ENCODE peak calls at places on chromosomes 4 and X, in six cellular contexts. B, E, S, H, K and V are unnamed samples.

GRCh38 chr4:8333726-8334460 is 64.3 kb downstream of the HTRA3 start:
- DNase-seq in K (no peak), S (no peak), E (no peak), B (no peak), H (no peak), V (no peak)

GRCh38 chr4:144582975-144583374 is 63.0 kb upstream of the HHIP start:
- DNase-seq in K (no peak), S (no peak), H (no peak), E (no peak), B (no peak), V (peak)

GRCh38 chrX:7109838-7110793 is 37.4 kb upstream of the STS start:
- DNase-seq in K (no peak), E (no peak), S (no peak), H (no peak), B (no peak), V (no peak)

GRCh38 chr4:101753702-101754101 is 36.8 kb upstream of the BANK1 start:
- DNase-seq in H (no peak), S (no peak), K (no peak), E (no peak), B (no peak), V (no peak)

GRCh38 chr4:6674500-6675149 is 19.1 kb upstream of the S100P start:
- DNase-seq in K (peak), S (no peak), B (no peak), H (peak), E (peak), V (peak)

GRCh38 chr4:130131536-130131935 is 1035.6 kb downstream of the C4orf33 start:
- DNase-seq in E (no peak), K (no peak), S (no peak), H (no peak), B (no peak), V (no peak)

GRCh38 chr4:139909036-139909435 is 243.4 kb downstream of the MGST2 start:
- DNase-seq in K (no peak), E (no peak), S (no peak), H (no peak), B (no peak), V (peak)

GRCh38 chr4:184268574-184269160 is 51.0 kb upstream of the ENPP6 start:
- DNase-seq in E (no peak), S (no peak), H (no peak), K (no peak), B (no peak), V (peak)

GRCh38 chr4:185683222-185683621 is 128.8 kb downstream of the SORBS2 start:
- DNase-seq in H (no peak), K (no peak), S (no peak), B (no peak), E (no peak), V (no peak)

GRCh38 chr4:110633358-110634319 is 10.8 kb upstream of the PITX2 start:
- DNase-seq in S (no peak), H (no peak), K (no peak), E (no peak), B (no peak), V (no peak)

GRCh38 chr4:1981251-1982055 is 27.3 kb downstream of the NELFA start:
- DNase-seq in S (peak), B (no peak), E (no peak), K (no peak), H (no peak), V (no peak)

GRCh38 chr4:10089346-10089745 is 27.3 kb downstream of the WDR1 start:
- DNase-seq in S (peak), B (no peak), E (no peak), H (no peak), K (no peak), V (no peak)

GRCh38 chr4:166895771-166896170 is 338.5 kb downstream of the SPOCK3 start:
- DNase-seq in S (no peak), E (no peak), B (no peak), K (no peak), H (no peak), V (peak)

GRCh38 chrX:10041383-10041782 is 74.2 kb downstream of the CLDN34 start:
- DNase-seq in S (no peak), B (no peak), K (no peak), H (no peak), E (no peak), V (no peak)

GRCh38 chr4:94431388-94431787 is 20.4 kb upstream of the PDLIM5 start:
- DNase-seq in K (no peak), B (no peak), S (no peak), E (no peak), H (no peak), V (no peak)

GRCh38 chr4:168848977-168849687 is 160.9 kb downstream of the CBR4 start:
- DNase-seq in S (peak), H (no peak), K (no peak), B (no peak), E (no peak), V (peak)

GRCh38 chrX:78514852-78515251 is 144.3 kb downstream of the RTL3 start:
- DNase-seq in H (no peak), E (no peak), B (no peak), S (no peak), K (no peak), V (peak)

GRCh38 chr4:109429545-109429944 is 4.1 kb upstream of the SEC24B start:
- DNase-seq in S (no peak), K (no peak), B (no peak), H (no peak), E (no peak), V (no peak)

GRCh38 chrX:77415161-77415560 is 32.0 kb upstream of the FGF16 start:
- DNase-seq in B (no peak), K (no peak), S (no peak), E (no peak), H (no peak), V (no peak)

GRCh38 chrX:108312938-108313337 is 125.3 kb downstream of the COL4A6 start:
- DNase-seq in B (no peak), K (no peak), H (no peak), E (no peak), S (peak), V (peak)

GRCh38 chr4:155914782-155915181 is 11.3 kb downstream of the TDO2 start:
- DNase-seq in B (no peak), S (no peak), K (no peak), E (no peak), H (no peak), V (no peak)

GRCh38 chrX:13598877-13599276 is 29.5 kb downstream of the EGFL6 start:
- DNase-seq in B (no peak), K (no peak), S (peak), H (no peak), E (no peak), V (no peak)

GRCh38 chr4:63458010-63458409 is 951.2 kb downstream of the TECRL start:
- DNase-seq in E (no peak), H (no peak), B (no peak), S (no peak), K (no peak), V (no peak)